ENCODE peak calls at places on chromosomes 11 and 22, in five cellular contexts. H is A673, L is iPS DF 6.9, I is AG09319, S is endothelial cell of umbilical vein. W is an unnamed sample.

GRCh38 chr11:19766206-19766605 is 53.6 kb downstream of the NAV2 start:
- DNase-seq in H (no peak), L (no peak), I (no peak), S (no peak), W (peak; percentile 6)

GRCh38 chr11:70303070-70303469 is 32.6 kb downstream of the PPFIA1 start:
- DNase-seq in H (no peak), L (no peak), I (peak; percentile 85), S (no peak), W (no peak)

GRCh38 chr11:1237128-1237580 is 14.3 kb downstream of the MUC5B start:
- DNase-seq in H (no peak), L (no peak), I (no peak), S (no peak), W (no peak)

GRCh38 chr11:119907122-119907933 is 178.3 kb upstream of the NECTIN1 start:
- DNase-seq in H (no peak), L (no peak), I (no peak), S (no peak), W (no peak)

GRCh38 chr11:14373941-14374646 is 15.1 kb upstream of the RRAS2 start:
- DNase-seq in H (no peak), L (no peak), I (peak; percentile 35), S (peak; percentile 21), W (peak; percentile 32)

GRCh38 chr22:49398646-49399045 is 429.0 kb downstream of the BRD1 start:
- DNase-seq in H (no peak), L (no peak), I (no peak), S (no peak), W (no peak)

GRCh38 chr11:125257185-125257584 is 92.6 kb downstream of the PKNOX2 start:
- DNase-seq in H (no peak), L (no peak), I (no peak), S (peak; percentile 9), W (peak; percentile 7)

GRCh38 chr11:19978668-19979518 is 181.4 kb downstream of the DBX1 start:
- DNase-seq in H (no peak), L (no peak), I (peak; percentile 51), S (peak; percentile 85), W (peak; percentile 87)

GRCh38 chr11:75667831-75668507 is 869 bp downstream of the MAP6 start:
- DNase-seq in H (peak; percentile 70), L (no peak), I (no peak), S (peak; percentile 21), W (peak; percentile 7)

W was measured in lung microvascular endothelial cell.